ENCODE peak calls at places on chromosomes 7 and 10, in six cellular contexts. Z is CD4-positive, alpha-beta T cell; X is NCI-H1417 treated with DMSO at 0.1 percent for 48 hours; E is CD8-positive, alpha-beta T cell; V is stomach; J is thoracic aorta. K is an unnamed sample.

GRCh38 chr7:150428671-150429451 is 21.6 kb upstream of the GIMAP8 start:
- DNase-seq in Z (no peak), X (peak; percentile 49), E (no peak), V (no peak), J (no peak), K (no peak)

GRCh38 chr7:107045980-107046379 is 1.5 kb downstream of the PRKAR2B start:
- DNase-seq in Z (no peak), X (no peak), E (no peak), V (no peak), J (no peak), K (no peak)

GRCh38 chr10:87538092-87538795 is 33.6 kb downstream of the MINPP1 start:
- DNase-seq in Z (no peak), X (no peak), E (no peak), V (no peak), J (no peak), K (no peak)

GRCh38 chr10:36676321-36677169 is 448.9 kb upstream of the ANKRD30A start:
- DNase-seq in Z (no peak), X (no peak), E (no peak), V (no peak), J (no peak), K (no peak)

GRCh38 chr7:73732397-73732796 is 6.2 kb downstream of the ABHD11 start:
- DNase-seq in Z (no peak), X (no peak), E (no peak), V (no peak), J (no peak), K (no peak)

GRCh38 chr10:84076047-84076388 is 63.3 kb upstream of the GHITM start:
- DNase-seq in Z (no peak), X (no peak), E (no peak), V (no peak), J (no peak), K (no peak)

GRCh38 chr7:2638224-2638991 is 6.6 kb downstream of the TTYH3 start:
- DNase-seq in Z (no peak), X (no peak), E (no peak), V (no peak), J (no peak), K (no peak)

GRCh38 chr10:125692246-125692931 is 9.4 kb upstream of the TEX36 start:
- DNase-seq in Z (no peak), X (no peak), E (no peak), V (no peak), J (no peak), K (no peak)

GRCh38 chr7:114659409-114659808 is 244.8 kb downstream of the FOXP2 start:
- DNase-seq in Z (no peak), X (no peak), E (no peak), V (no peak), J (no peak), K (no peak)

GRCh38 chr7:42315631-42316030 is 78.6 kb upstream of the GLI3 start:
- DNase-seq in Z (no peak), X (no peak), E (no peak), V (no peak), J (no peak), K (no peak)

GRCh38 chr7:45670717-45671116 is 96.5 kb downstream of the ADCY1 start:
- DNase-seq in Z (no peak), X (no peak), E (no peak), V (peak; percentile 13), J (no peak), K (no peak)

GRCh38 chr7:128733278-128733645 is 5.9 kb upstream of the CALU start:
- DNase-seq in Z (no peak), X (no peak), E (no peak), V (no peak), J (no peak), K (no peak)

GRCh38 chr10:15426115-15426514 is 55.0 kb upstream of the FAM171A1 start:
- DNase-seq in Z (no peak), X (no peak), E (no peak), V (no peak), J (no peak), K (no peak)

GRCh38 chr7:2005746-2006145 is 227.0 kb downstream of the MAD1L1 start:
- DNase-seq in Z (no peak), X (no peak), E (no peak), V (no peak), J (no peak), K (no peak)

K was measured in T-helper 2 cell.